ENCODE peak calls at places on chromosome 12, in seven cellular contexts. R is fibroblast of lung, M is PC-3, W is K562, B is HCT116, Z is endothelial cell of umbilical vein, X is neural progenitor cell. H is an unnamed sample. For H3K9me3 and H3K79me2, the result is how much of the 10 kb centered on the place peaks cover.

GRCh38 chr12:119699199-119699765 is 31.3 kb downstream of the PRKAB1 start:
- DNase-seq in R (no peak), B (no peak), Z (no peak), W (no peak), M (no peak), X (no peak), H (no peak)

GRCh38 chr12:49037111-49037946 is 18.8 kb upstream of the PRKAG1 start:
- DNase-seq in M (no peak), X (no peak), R (no peak), Z (no peak), W (no peak), B (no peak), H (no peak)

GRCh38 chr12:27107976-27108375 is 25.6 kb upstream of the C12orf71 start:
- DNase-seq in R (no peak), M (no peak), Z (no peak), W (no peak), B (no peak), X (no peak), H (no peak)

GRCh38 chr12:60070541-60070940 is 474.7 kb downstream of the SLC16A7 start:
- DNase-seq in X (no peak), Z (peak), M (peak), B (peak), W (no peak), R (peak), H (no peak)

GRCh38 chr12:45944771-45945170 is 45.6 kb downstream of the SCAF11 start:
- DNase-seq in R (peak), M (no peak), W (no peak), B (no peak), X (no peak), Z (no peak), H (no peak)

GRCh38 chr12:81815611-81816010 is 56.5 kb upstream of the PPFIA2 start:
- DNase-seq in M (no peak), R (peak), W (no peak), Z (no peak), X (no peak), B (no peak), H (no peak)

GRCh38 chr12:104733717-104734175 is 224.3 kb downstream of the SLC41A2 start:
- DNase-seq in W (peak), M (peak), B (peak), R (no peak), X (peak), Z (no peak), H (no peak)

GRCh38 chr12:101042211-101042610 is 167.8 kb downstream of the SLC5A8 start:
- DNase-seq in X (no peak), Z (no peak), M (no peak), B (no peak), W (no peak), R (no peak), H (no peak)

GRCh38 chr12:122753213-122753571 is 568 bp downstream of the DENR start:
- DNase-seq in X (no peak), M (no peak), Z (no peak), R (peak), W (no peak), B (no peak), H (no peak)

GRCh38 chr12:112148031-112148513 is 22.7 kb downstream of the TRAFD1 start:
- DNase-seq in R (peak), Z (no peak), B (no peak), W (no peak), M (peak), X (no peak), H (peak)

GRCh38 chr12:124898200-124898950 is 16.1 kb downstream of the UBC start:
- DNase-seq in B (no peak), M (peak), R (peak), W (peak), Z (peak), X (peak), H (no peak)

GRCh38 chr12:108757842-108758241 is 26.5 kb upstream of the CORO1C start:
- DNase-seq in W (no peak), M (no peak), R (no peak), X (no peak), Z (no peak), B (no peak), H (no peak)

GRCh38 chr12:70449758-70450341 is 83.8 kb downstream of the KCNMB4 start:
- DNase-seq in M (no peak), W (no peak), Z (no peak), X (no peak), B (peak), R (no peak), H (no peak)
- H3K9me3 ChIP-seq in M (under half), W (under half), Z (under half), X (under half), B (under half), R (under half), H (under half)

DNA sequence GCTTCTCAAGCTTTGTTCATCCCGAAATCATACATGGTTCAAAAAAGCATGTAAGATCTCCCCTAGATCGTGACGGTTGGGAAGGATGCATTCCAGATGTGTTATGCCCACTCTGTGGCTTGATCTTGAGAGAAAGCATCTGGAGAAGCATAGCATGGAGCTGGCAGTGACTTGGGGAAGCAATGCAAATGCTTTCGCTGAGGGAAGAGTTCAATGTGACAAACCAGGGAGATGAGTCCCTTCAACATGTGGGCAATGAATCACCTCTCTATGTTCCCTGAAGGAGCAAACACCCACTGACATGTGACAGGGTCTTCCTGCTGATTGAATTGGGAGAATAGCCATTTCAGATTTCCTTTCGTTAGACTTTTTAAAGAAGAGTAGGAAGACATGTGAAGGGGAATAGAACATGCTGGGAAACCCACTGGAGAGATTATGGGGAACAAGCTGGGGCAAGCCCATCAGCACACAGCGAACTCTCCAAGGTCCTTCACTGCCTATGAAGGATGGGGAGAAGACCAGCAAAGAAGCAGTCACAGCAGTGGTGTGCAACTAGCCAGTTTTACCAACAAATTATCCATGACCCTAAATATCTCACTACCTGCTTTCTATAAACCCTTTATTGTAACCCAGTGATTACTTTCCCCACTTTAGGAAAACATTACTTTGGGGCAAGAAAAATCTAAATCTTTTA is 35.1 kb downstream of the KITLG start:
- DNase-seq in R (no peak), M (no peak), B (no peak), X (no peak), Z (no peak), W (no peak), H (no peak)
- H3K79me2 ChIP-seq in R (under half), M (under half), B (half or more), X (under half), Z (under half), W (under half), H (under half)

DNA sequence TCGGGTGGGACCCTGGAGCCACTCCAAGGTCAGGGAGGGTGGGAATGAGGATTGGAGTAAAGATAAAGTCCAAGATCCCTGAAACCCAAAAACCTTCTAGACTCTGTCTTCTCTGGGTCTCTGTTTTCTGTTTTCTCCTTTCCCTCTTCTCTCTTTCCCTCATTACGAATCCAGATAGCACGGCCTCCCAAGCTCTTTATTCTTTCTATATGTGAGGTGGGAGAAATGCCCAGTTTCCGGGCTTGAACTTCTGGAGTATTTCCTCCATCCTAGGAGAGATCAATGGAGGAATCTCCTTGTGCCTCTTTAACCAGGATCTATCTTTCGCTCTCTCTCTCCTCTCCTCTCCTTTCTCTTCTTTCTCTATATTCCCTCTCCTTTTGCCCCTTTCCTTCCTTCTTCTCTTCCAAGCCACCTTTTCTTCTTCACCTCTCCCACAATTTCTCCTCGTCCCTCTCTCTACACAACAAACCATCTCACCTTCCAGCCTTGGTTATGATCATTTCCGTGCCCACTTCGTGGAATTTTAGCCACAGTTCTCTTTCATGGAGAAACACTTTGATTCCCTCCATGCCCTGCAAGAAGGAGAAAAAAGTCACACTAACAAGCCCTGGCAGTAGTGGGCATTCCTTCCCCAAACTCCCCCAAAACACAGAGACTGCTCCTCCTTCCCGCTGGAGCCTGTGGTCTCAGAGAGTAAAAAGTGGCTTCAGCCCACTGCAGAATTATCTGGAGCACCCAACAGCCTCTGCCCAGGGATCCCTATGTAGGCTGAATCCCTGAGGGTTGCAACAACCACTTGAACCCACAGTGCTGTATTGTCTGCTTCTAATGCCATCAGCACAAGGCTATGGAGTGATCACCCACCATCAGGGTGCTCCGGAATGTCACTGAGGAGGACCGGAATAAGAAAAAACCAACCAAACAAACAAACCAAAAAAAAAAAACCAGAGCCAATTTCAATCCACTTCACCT is 4.3 kb downstream of the TBX5 start:
- DNase-seq in M (no peak), Z (no peak), B (no peak), R (no peak), W (no peak), X (no peak), H (no peak)
- H3K9me3 ChIP-seq in M (under half), Z (under half), B (under half), R (under half), W (under half), X (under half), H (under half)

DNA sequence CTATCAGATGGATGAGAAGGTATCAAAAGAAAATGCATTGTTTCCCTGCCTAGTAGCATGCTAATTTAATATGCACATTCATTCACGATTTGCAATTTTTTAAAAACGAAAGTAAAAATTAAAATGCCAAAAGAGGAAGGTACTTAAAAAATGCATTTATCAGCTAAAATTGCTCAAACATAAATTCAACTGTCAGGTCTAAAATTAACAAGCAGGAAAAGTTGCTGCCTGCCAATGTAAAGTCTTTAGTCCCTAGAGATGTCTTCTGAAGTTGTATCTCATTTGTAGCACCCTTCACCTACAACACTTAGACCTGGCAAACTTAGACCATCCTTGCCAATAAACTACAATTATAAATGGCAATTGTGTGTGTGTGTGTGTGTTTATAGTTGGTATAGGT is 7.8 kb downstream of the ATF7 start:
- DNase-seq in W (no peak), R (no peak), B (no peak), M (no peak), X (no peak), Z (no peak), H (no peak)
- H3K79me2 ChIP-seq in W (half or more), R (half or more), B (half or more), M (half or more), X (half or more), Z (half or more), H (half or more)

H was measured in hepatocyte.